ENCODE peak calls at places on chromosomes 7 and 10, in seven cellular contexts. U is HCT116, L is SK-N-SH, B is HepG2, Y is GM12878, K is K562, Q is H1. A is an unnamed sample.

GRCh38 chr7:116525913-116526857 is 1.3 kb downstream of the CAV1 start:
- DNase-seq in U (no peak), L (peak), B (no peak), Y (no peak), K (peak), Q (no peak), A (no peak)

GRCh38 chr10:121596668-121597503 is 1.4 kb downstream of the FGFR2 start:
- DNase-seq in U (no peak), L (no peak), B (no peak), Y (no peak), K (no peak), Q (peak), A (peak)

GRCh38 chr7:121480566-121481335 is 84.6 kb upstream of the FAM3C start:
- DNase-seq in U (no peak), L (no peak), B (no peak), Y (no peak), K (no peak), Q (no peak), A (no peak)

GRCh38 chr7:20269726-20270125 is 52.5 kb upstream of the MACC1 start:
- DNase-seq in U (no peak), L (no peak), B (no peak), Y (no peak), K (no peak), Q (no peak), A (no peak)

GRCh38 chr7:341841-342638 is 52.1 kb downstream of the FOXL3 start:
- DNase-seq in U (no peak), L (no peak), B (peak), Y (no peak), K (no peak), Q (no peak), A (no peak)

GRCh38 chr10:118504044-118504944 is 91.2 kb downstream of the PRLHR start:
- DNase-seq in U (peak), L (no peak), B (no peak), Y (no peak), K (peak), Q (no peak), A (no peak)

GRCh38 chr7:36387437-36388345 is 2.0 kb upstream of the ANLN start:
- DNase-seq in U (peak), L (no peak), B (no peak), Y (no peak), K (no peak), Q (no peak), A (no peak)

GRCh38 chr10:71547841-71548493 is 151.2 kb downstream of the CDH23 start:
- DNase-seq in U (no peak), L (no peak), B (no peak), Y (no peak), K (no peak), Q (no peak), A (no peak)

GRCh38 chr10:52911163-52911562 is 138.6 kb upstream of the MBL2 start:
- DNase-seq in U (no peak), L (no peak), B (no peak), Y (no peak), K (no peak), Q (no peak), A (no peak)

GRCh38 chr7:103711413-103711812 is 265.4 kb upstream of the SLC26A5 start:
- DNase-seq in U (no peak), L (no peak), B (no peak), Y (no peak), K (no peak), Q (no peak), A (no peak)

GRCh38 chr10:128457136-128457535 is 330.9 kb upstream of the MKI67 start:
- DNase-seq in U (no peak), L (no peak), B (no peak), Y (no peak), K (no peak), Q (no peak), A (no peak)

GRCh38 chr10:19922236-19922963 is 106.2 kb downstream of the PLXDC2 start:
- DNase-seq in U (no peak), L (no peak), B (no peak), Y (no peak), K (no peak), Q (no peak), A (no peak)

GRCh38 chr10:14163374-14164125 is 167.2 kb downstream of the FRMD4A start:
- DNase-seq in U (no peak), L (no peak), B (no peak), Y (no peak), K (no peak), Q (no peak), A (no peak)

GRCh38 chr7:8379264-8379663 is 54.1 kb upstream of the NXPH1 start:
- DNase-seq in U (no peak), L (peak), B (no peak), Y (no peak), K (no peak), Q (no peak), A (no peak)

GRCh38 chr7:47253650-47254080 is 328.2 kb downstream of the TNS3 start:
- DNase-seq in U (peak), L (peak), B (no peak), Y (no peak), K (peak), Q (no peak), A (no peak)

GRCh38 chr10:107442035-107442505 is 277.6 kb upstream of the SORCS1 start:
- DNase-seq in U (no peak), L (no peak), B (no peak), Y (peak), K (no peak), Q (no peak), A (no peak)

GRCh38 chr10:84156768-84157167 is 16.8 kb upstream of the GPR15LG start:
- DNase-seq in U (no peak), L (no peak), B (no peak), Y (no peak), K (peak), Q (no peak), A (no peak)

GRCh38 chr7:87918740-87919139 is 15.3 kb upstream of the ADAM22 start:
- DNase-seq in U (no peak), L (no peak), B (no peak), Y (no peak), K (no peak), Q (no peak), A (no peak)

GRCh38 chr10:12980080-12980656 is 21.3 kb downstream of the CCDC3 start:
- DNase-seq in U (no peak), L (peak), B (no peak), Y (no peak), K (no peak), Q (no peak), A (no peak)

GRCh38 chr7:116708861-116709260 is 36.9 kb downstream of the MET start:
- DNase-seq in U (no peak), L (no peak), B (no peak), Y (no peak), K (no peak), Q (no peak), A (no peak)

GRCh38 chr7:124351950-124352349 is 319.1 kb upstream of the TMEM229A start:
- DNase-seq in U (no peak), L (peak), B (no peak), Y (no peak), K (no peak), Q (no peak), A (no peak)

GRCh38 chr10:78656397-78656796 is 412.4 kb upstream of the ZMIZ1 start:
- DNase-seq in U (no peak), L (peak), B (no peak), Y (no peak), K (no peak), Q (no peak), A (no peak)

GRCh38 chr7:96479015-96479645 is 157.2 kb upstream of the SLC25A13 start:
- DNase-seq in U (no peak), L (no peak), B (no peak), Y (no peak), K (no peak), Q (no peak), A (no peak)

GRCh38 chr10:122010405-122011050 is 21.6 kb downstream of the TACC2 start:
- DNase-seq in U (no peak), L (no peak), B (no peak), Y (no peak), K (no peak), Q (no peak), A (no peak)

GRCh38 chr10:33657154-33657900 is 322.9 kb upstream of the NRP1 start:
- DNase-seq in U (no peak), L (peak), B (peak), Y (no peak), K (no peak), Q (no peak), A (no peak)

GRCh38 chr10:71713135-71714040 is 6.2 kb downstream of the C10orf105 start:
- DNase-seq in U (no peak), L (no peak), B (no peak), Y (no peak), K (peak), Q (no peak), A (peak)

GRCh38 chr10:27742926-27743735 is 2.5 kb downstream of the MKX start:
- DNase-seq in U (no peak), L (peak), B (no peak), Y (no peak), K (no peak), Q (no peak), A (peak)

GRCh38 chr10:124612611-124613498 is 131.3 kb downstream of the FAM53B start:
- DNase-seq in U (peak), L (peak), B (peak), Y (no peak), K (peak), Q (no peak), A (peak)

GRCh38 chr7:4265056-4265455 is 417.0 kb upstream of the FOXK1 start:
- DNase-seq in U (no peak), L (no peak), B (no peak), Y (no peak), K (no peak), Q (no peak), A (no peak)

GRCh38 chr7:114789942-114790341 is 132.0 kb upstream of the MDFIC start:
- DNase-seq in U (no peak), L (no peak), B (no peak), Y (no peak), K (no peak), Q (no peak), A (no peak)

GRCh38 chr10:99172130-99172738 is 63.4 kb downstream of the HPSE2 start:
- DNase-seq in U (peak), L (peak), B (peak), Y (no peak), K (peak), Q (peak), A (peak)

GRCh38 chr7:3083350-3083749 is 39.7 kb upstream of the CARD11 start:
- DNase-seq in U (no peak), L (no peak), B (no peak), Y (no peak), K (no peak), Q (no peak), A (no peak)

GRCh38 chr7:134905375-134905774 is 80.9 kb upstream of the AGBL3 start:
- DNase-seq in U (no peak), L (no peak), B (no peak), Y (no peak), K (no peak), Q (no peak), A (no peak)

GRCh38 chr10:12847361-12847975 is 154.0 kb downstream of the CCDC3 start:
- DNase-seq in U (peak), L (peak), B (no peak), Y (no peak), K (peak), Q (peak), A (peak)

GRCh38 chr10:34520084-34520483 is 295.0 kb downstream of the PARD3 start:
- DNase-seq in U (no peak), L (no peak), B (peak), Y (no peak), K (no peak), Q (no peak), A (peak)

GRCh38 chr7:158731761-158732160 is 27.2 kb upstream of the NCAPG2 start:
- DNase-seq in U (no peak), L (no peak), B (no peak), Y (no peak), K (no peak), Q (no peak), A (no peak)

GRCh38 chr7:133912916-133913697 is 214.0 kb upstream of the LRGUK start:
- DNase-seq in U (no peak), L (no peak), B (no peak), Y (no peak), K (no peak), Q (no peak), A (no peak)

DNA sequence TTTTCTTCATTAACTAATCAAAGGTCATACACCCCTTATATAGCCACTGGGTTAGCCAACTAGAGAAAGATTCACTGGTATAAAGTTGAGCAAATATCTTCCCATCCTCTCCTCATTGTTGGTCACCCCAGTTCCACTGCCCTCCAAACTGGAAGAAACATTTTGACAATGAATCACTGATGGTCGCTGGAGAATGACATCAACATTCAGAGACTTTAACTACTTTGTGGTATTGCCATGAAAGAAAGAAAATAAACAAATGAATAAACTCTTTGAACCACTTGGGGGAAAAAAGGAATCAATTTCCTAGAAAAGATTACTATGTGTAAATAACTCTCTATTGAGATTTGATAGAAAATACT is 23.4 kb downstream of the HYCC1 start:
- DNase-seq in U (no peak), L (no peak), B (no peak), Y (no peak), K (no peak), Q (no peak), A (no peak)
- TF ChIP-seq JUND in U (no peak), L (no peak), B (no peak), Y (no peak), K (no peak), Q (no peak), A (no peak)

DNA sequence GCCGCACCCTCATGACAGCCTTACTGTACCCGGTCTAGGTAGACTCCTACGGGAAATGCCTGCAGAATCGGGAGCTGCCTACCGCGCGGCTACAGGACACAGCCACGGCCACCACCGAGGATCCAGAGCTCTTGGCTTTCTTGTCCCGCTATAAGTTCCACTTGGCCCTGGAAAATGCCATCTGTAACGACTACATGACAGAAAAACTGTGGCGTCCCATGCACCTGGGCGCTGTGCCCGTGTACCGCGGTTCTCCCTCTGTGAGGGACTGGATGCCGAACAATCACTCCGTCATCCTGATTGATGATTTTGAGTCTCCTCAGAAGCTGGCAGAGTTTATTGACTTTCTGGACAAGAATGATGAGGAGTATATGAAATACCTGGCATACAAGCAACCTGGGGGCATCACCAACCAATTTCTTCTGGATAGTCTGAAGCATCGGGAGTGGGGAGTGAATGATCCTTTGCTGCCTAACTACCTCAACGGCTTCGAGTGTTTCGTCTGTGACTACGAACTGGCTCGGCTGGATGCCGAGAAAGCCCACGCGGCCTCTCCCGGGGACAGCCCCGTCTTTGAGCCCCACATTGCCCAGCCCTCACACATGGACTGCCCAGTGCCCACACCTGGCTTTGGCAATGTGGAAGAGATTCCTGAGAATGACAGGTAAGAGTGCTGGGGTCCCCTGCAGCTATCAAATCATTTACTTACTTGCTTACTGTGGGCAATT is 8.5 kb upstream of the CHCHD1 start:
- DNase-seq in U (no peak), L (no peak), B (no peak), Y (no peak), K (no peak), Q (no peak), A (no peak)
- TF ChIP-seq JUND in U (no peak), L (no peak), B (no peak), Y (no peak), K (no peak), Q (no peak), A (no peak)

DNA sequence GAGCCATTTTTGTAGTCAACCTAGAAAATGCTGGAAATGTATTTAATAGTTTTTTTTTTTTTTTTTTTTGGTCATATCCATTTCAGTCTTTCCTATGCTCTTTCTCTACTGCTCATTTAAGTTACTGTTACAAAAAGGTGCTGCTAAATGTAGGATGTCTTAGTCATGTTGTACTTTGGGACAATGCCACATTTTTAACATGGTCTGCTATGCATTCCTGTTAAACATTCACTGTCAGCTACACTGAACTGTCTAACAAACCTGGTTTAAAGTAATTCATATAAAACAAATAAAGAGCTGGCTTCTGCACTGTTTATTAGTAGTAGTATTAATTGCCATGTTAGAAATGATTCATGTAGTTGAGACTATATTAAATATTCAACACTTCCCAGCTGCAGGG is 108.6 kb downstream of the NSUN6 start:
- DNase-seq in U (no peak), L (no peak), B (peak), Y (no peak), K (no peak), Q (no peak), A (no peak)
- TF ChIP-seq JUND in U (no peak), L (no peak), B (no peak), Y (no peak), K (no peak), Q (no peak), A (no peak)

DNA sequence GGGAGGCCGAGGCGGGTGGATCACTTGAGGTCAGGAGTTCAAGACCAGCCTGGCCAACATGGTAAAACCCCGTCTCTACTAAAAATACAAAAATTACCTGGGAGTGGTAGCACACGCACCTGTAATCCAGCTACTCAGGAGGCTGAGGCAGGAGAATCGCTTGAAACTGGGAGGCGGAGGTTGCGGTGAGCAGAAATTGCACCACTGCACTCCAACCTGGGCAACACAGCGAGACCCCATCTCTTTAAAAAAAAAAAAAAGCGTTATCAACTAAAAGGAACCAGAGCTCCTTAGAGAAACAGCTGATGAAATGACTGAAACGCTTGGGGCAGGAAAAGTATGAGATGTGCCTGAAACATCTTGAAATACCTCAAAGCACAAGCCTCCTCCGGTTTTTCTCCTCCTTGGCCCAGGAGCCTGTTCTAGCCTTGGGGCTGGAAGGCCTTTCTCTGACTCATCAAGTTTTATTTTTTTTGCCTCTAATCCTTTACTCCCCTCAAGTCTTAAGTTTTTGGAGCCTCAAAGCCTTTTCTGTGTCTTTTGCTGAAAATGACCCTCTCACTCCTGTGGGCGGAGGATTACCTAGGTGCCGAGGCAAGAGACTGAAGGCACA is 2.6 kb upstream of the METTL27 start:
- DNase-seq in U (no peak), L (no peak), B (no peak), Y (no peak), K (no peak), Q (no peak), A (no peak)
- TF ChIP-seq JUND in U (no peak), L (no peak), B (no peak), Y (no peak), K (no peak), Q (no peak), A (no peak)

GRCh38 chr7:101233907-101234547 is 3.6 kb downstream of the CLDN15 start:
- DNase-seq in U (no peak), L (peak), B (no peak), Y (no peak), K (peak), Q (no peak), A (no peak)

GRCh38 chr7:101234636-101235035 is 3.0 kb downstream of the CLDN15 start:
- DNase-seq in U (no peak), L (peak), B (no peak), Y (no peak), K (no peak), Q (no peak), A (no peak)

GRCh38 chr7:101235050-101235449 is 2.6 kb downstream of the CLDN15 start:
- DNase-seq in U (no peak), L (peak), B (peak), Y (no peak), K (peak), Q (no peak), A (no peak)

GRCh38 chr7:101232141-101232821 is 5.3 kb downstream of the CLDN15 start:
- DNase-seq in U (no peak), L (peak), B (no peak), Y (no peak), K (peak), Q (peak), A (peak)

DNA sequence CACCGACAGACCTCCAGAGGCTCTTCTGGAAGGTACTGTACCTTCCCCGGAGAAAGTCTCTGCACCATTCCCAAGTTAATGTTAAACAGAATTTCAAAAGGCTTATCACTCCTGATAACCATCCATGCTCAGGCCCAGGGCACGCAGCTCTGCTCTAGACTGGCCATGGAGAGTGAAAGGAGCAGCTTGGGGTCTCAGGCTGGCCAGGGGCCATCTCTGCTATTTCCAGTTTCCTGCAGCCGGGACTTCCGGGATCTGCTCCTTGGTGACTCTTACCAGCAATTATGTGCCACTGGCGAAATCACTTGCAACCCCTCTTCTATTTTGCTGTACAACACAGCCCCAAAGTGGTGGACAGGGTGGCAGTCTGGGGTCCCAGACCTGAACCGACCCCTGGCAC is 6.0 kb downstream of the CLDN15 start:
- DNase-seq in U (no peak), L (peak), B (peak), Y (no peak), K (no peak), Q (no peak), A (no peak)
- TF ChIP-seq JUND in U (no peak), L (no peak), B (no peak), Y (no peak), K (no peak), Q (no peak), A (no peak)

GRCh38 chr10:3292601-3293000 is 120.0 kb upstream of the PITRM1 start:
- DNase-seq in U (no peak), L (no peak), B (no peak), Y (no peak), K (no peak), Q (no peak), A (no peak)

GRCh38 chr10:3294919-3295318 is 122.3 kb upstream of the PITRM1 start:
- DNase-seq in U (no peak), L (no peak), B (peak), Y (no peak), K (no peak), Q (no peak), A (peak)

GRCh38 chr10:3293536-3294431 is 121.2 kb upstream of the PITRM1 start:
- DNase-seq in U (no peak), L (no peak), B (no peak), Y (no peak), K (no peak), Q (no peak), A (no peak)

GRCh38 chr10:3290550-3290949 is 118.0 kb upstream of the PITRM1 start:
- DNase-seq in U (no peak), L (no peak), B (no peak), Y (no peak), K (no peak), Q (no peak), A (no peak)

GRCh38 chr10:3295501-3296005 is 123.0 kb upstream of the PITRM1 start:
- DNase-seq in U (no peak), L (no peak), B (no peak), Y (no peak), K (no peak), Q (no peak), A (no peak)
- TF ChIP-seq JUND in U (no peak), L (no peak), B (no peak), Y (no peak), K (no peak), Q (no peak), A (no peak)

A was measured in T47D.